ENCODE peak calls at places on chromosomes 11 and 22, in five cellular contexts. F is activated T-cell treated with anti-CD3 and anti-CD28 coated beads, Interleukin-2, amount 50 U/mL, for 1 hour; P is EL; M is cardiac fibroblast; X is cardiac muscle cell. J is an unnamed sample.

GRCh38 chr22:36160499-36160942 is at the start of gene APOL3:
- DNase-seq in F (peak; percentile 38), P (peak; percentile 53), M (peak; percentile 70), X (no peak), J (no peak)

GRCh38 chr11:126231725-126232459 is 20.3 kb downstream of the FAM118B start:
- DNase-seq in X (no peak), M (peak; percentile 70), P (no peak), F (no peak), J (no peak)

GRCh38 chr11:11407065-11407737 is 54.2 kb upstream of the CSNK2A3 start:
- DNase-seq in M (no peak), P (no peak), X (peak; percentile 66), F (no peak), J (peak; percentile 80)

GRCh38 chr22:30667092-30667485 is 586 bp downstream of the DUSP18 start:
- DNase-seq in P (no peak), M (peak; percentile 18), X (peak; percentile 12), F (no peak), J (no peak)

GRCh38 chr22:44658371-44658953 is 43.5 kb upstream of the PRR5 start:
- DNase-seq in F (no peak), X (no peak), P (peak; percentile 30), M (peak; percentile 9), J (no peak)

GRCh38 chr11:88414385-88414861 is 76.9 kb upstream of the CTSC start:
- DNase-seq in P (peak; percentile 45), F (no peak), X (peak; percentile 78), M (peak; percentile 87), J (peak; percentile 21)

GRCh38 chr11:292211-293121 is 3.5 kb downstream of the PGGHG start:
- DNase-seq in P (no peak), F (peak; percentile 48), M (no peak), X (no peak), J (no peak)

GRCh38 chr11:11115475-11115874 is 237.6 kb downstream of the CSNK2A3 start:
- DNase-seq in M (no peak), X (no peak), P (no peak), F (no peak), J (no peak)

GRCh38 chr11:78981153-78981552 is 406.5 kb upstream of the NARS2 start:
- DNase-seq in M (no peak), F (no peak), P (no peak), X (no peak), J (peak; percentile 60)

GRCh38 chr11:86696004-86696403 is 23.6 kb upstream of the ME3 start:
- DNase-seq in P (peak; percentile 96), M (peak; percentile 98), X (no peak), F (no peak), J (no peak)

GRCh38 chr11:96265236-96265737 is 77.7 kb downstream of the MAML2 start:
- DNase-seq in P (no peak), M (no peak), X (no peak), F (no peak), J (no peak)